ENCODE peak calls at places on chromosomes 11 and 22, in ten cellular contexts. R, A, C, L, Q, P, K, I, J and H are unnamed samples.

GRCh38 chr11:44005076-44005800 is 42.5 kb upstream of the ACCSL start:
- DNase-seq in R (no peak), A (no peak), C (peak), L (no peak), Q (no peak), P (no peak), K (no peak), I (no peak), J (no peak), H (no peak)

GRCh38 chr11:17352925-17353227 is 1.3 kb downstream of the NCR3LG1 start:
- DNase-seq in R (no peak), A (peak), C (no peak), L (no peak), Q (no peak), P (peak), K (no peak), I (peak), J (no peak), H (peak)

GRCh38 chr11:44905131-44905866 is 45.4 kb downstream of the TP53I11 start:
- DNase-seq in R (no peak), A (no peak), C (no peak), L (no peak), Q (no peak), P (no peak), K (no peak), I (no peak), J (no peak), H (no peak)

GRCh38 chr11:71580057-71581003 is 2.3 kb downstream of the KRTAP5-11 start:
- DNase-seq in R (peak), A (peak), C (peak), L (peak), Q (no peak), P (no peak), K (peak), I (peak), J (peak), H (peak)

GRCh38 chr11:97683733-97684132 is 1293.9 kb downstream of the JRKL start:
- DNase-seq in R (no peak), A (no peak), C (no peak), L (no peak), Q (no peak), P (no peak), K (no peak), I (no peak), J (no peak), H (peak)

GRCh38 chr11:92978226-92979111 is 9.0 kb downstream of the MTNR1B start:
- DNase-seq in R (no peak), A (no peak), C (no peak), L (no peak), Q (peak), P (no peak), K (no peak), I (no peak), J (no peak), H (no peak)

GRCh38 chr11:2933376-2934056 is 4.3 kb upstream of the PHLDA2 start:
- DNase-seq in R (no peak), A (peak), C (peak), L (no peak), Q (no peak), P (peak), K (peak), I (no peak), J (no peak), H (peak)

GRCh38 chr11:26765323-26765722 is 43.5 kb upstream of the SLC5A12 start:
- DNase-seq in R (no peak), A (no peak), C (no peak), L (no peak), Q (no peak), P (no peak), K (no peak), I (no peak), J (no peak), H (no peak)

GRCh38 chr22:50695421-50696250 is 23.0 kb downstream of the SHANK3 start:
- DNase-seq in R (no peak), A (peak), C (peak), L (no peak), Q (no peak), P (no peak), K (no peak), I (no peak), J (no peak), H (peak)

GRCh38 chr11:134915212-134915611 is 503.2 kb upstream of the B3GAT1 start:
- DNase-seq in R (no peak), A (no peak), C (no peak), L (no peak), Q (no peak), P (no peak), K (no peak), I (no peak), J (no peak), H (no peak)

GRCh38 chr11:105224859-105225258 is 85.3 kb upstream of the CARD18 start:
- DNase-seq in R (no peak), A (no peak), C (no peak), L (no peak), Q (no peak), P (no peak), K (no peak), I (no peak), J (no peak), H (no peak)

GRCh38 chr11:96622026-96622634 is 232.3 kb downstream of the JRKL start:
- DNase-seq in R (no peak), A (no peak), C (no peak), L (no peak), Q (no peak), P (no peak), K (no peak), I (no peak), J (no peak), H (no peak)